ENCODE peak calls at places on chromosomes 16 and 17, in seven cellular contexts. One of them, this sample, is unnamed.

GRCh38 chr17:72734611-72735010 is 357.9 kb downstream of the SLC39A11 start:
- DNase-seq in stimulated activated naive CD4-positive, alpha-beta T cell: no peak
- DNase-seq in activated T-helper 9 cell treated with anti-CD3 and anti-CD28 coated beads, Interleukin-2, amount 50 U/mL, for 16 hours: no peak
- DNase-seq in iris pigment epithelial cell: no peak
- DNase-seq in activated CD8-positive, alpha-beta memory T cell treated with anti-CD3 and anti-CD28 coated beads for 48 hours: no peak
- DNase-seq in OCI-M1: no peak
- DNase-seq in A549: no peak
- DNase-seq in this sample: no peak

GRCh38 chr16:31357324-31358156 is 2.6 kb downstream of the ITGAX start:
- DNase-seq in stimulated activated naive CD4-positive, alpha-beta T cell: no peak
- DNase-seq in activated T-helper 9 cell treated with anti-CD3 and anti-CD28 coated beads, Interleukin-2, amount 50 U/mL, for 16 hours: no peak
- DNase-seq in iris pigment epithelial cell: no peak
- DNase-seq in activated CD8-positive, alpha-beta memory T cell treated with anti-CD3 and anti-CD28 coated beads for 48 hours: no peak
- DNase-seq in OCI-M1: no peak
- DNase-seq in A549: no peak
- DNase-seq in this sample: no peak

GRCh38 chr16:75535901-75536300 is at the start of gene CHST5:
- DNase-seq in stimulated activated naive CD4-positive, alpha-beta T cell: no peak
- DNase-seq in activated T-helper 9 cell treated with anti-CD3 and anti-CD28 coated beads, Interleukin-2, amount 50 U/mL, for 16 hours: no peak
- DNase-seq in iris pigment epithelial cell: no peak
- DNase-seq in activated CD8-positive, alpha-beta memory T cell treated with anti-CD3 and anti-CD28 coated beads for 48 hours: no peak
- DNase-seq in OCI-M1: no peak
- DNase-seq in A549: no peak
- DNase-seq in this sample: no peak

GRCh38 chr17:19650826-19651225 is 2.3 kb downstream of the ALDH3A2 start:
- DNase-seq in stimulated activated naive CD4-positive, alpha-beta T cell: no peak
- DNase-seq in activated T-helper 9 cell treated with anti-CD3 and anti-CD28 coated beads, Interleukin-2, amount 50 U/mL, for 16 hours: no peak
- DNase-seq in iris pigment epithelial cell: peak
- DNase-seq in activated CD8-positive, alpha-beta memory T cell treated with anti-CD3 and anti-CD28 coated beads for 48 hours: no peak
- DNase-seq in OCI-M1: no peak
- DNase-seq in A549: no peak
- DNase-seq in this sample: no peak

GRCh38 chr17:67218385-67218950 is 26.5 kb downstream of the HELZ start:
- DNase-seq in stimulated activated naive CD4-positive, alpha-beta T cell: no peak
- DNase-seq in activated T-helper 9 cell treated with anti-CD3 and anti-CD28 coated beads, Interleukin-2, amount 50 U/mL, for 16 hours: no peak
- DNase-seq in iris pigment epithelial cell: peak
- DNase-seq in activated CD8-positive, alpha-beta memory T cell treated with anti-CD3 and anti-CD28 coated beads for 48 hours: no peak
- DNase-seq in OCI-M1: peak
- DNase-seq in A549: no peak
- DNase-seq in this sample: no peak

GRCh38 chr17:54172654-54173316 is 350.1 kb downstream of the KIF2B start:
- DNase-seq in stimulated activated naive CD4-positive, alpha-beta T cell: no peak
- DNase-seq in activated T-helper 9 cell treated with anti-CD3 and anti-CD28 coated beads, Interleukin-2, amount 50 U/mL, for 16 hours: no peak
- DNase-seq in iris pigment epithelial cell: peak
- DNase-seq in activated CD8-positive, alpha-beta memory T cell treated with anti-CD3 and anti-CD28 coated beads for 48 hours: no peak
- DNase-seq in OCI-M1: peak
- DNase-seq in A549: peak
- DNase-seq in this sample: peak

GRCh38 chr17:48718781-48719641 is 3.3 kb downstream of the PRAC1 start:
- DNase-seq in stimulated activated naive CD4-positive, alpha-beta T cell: no peak
- DNase-seq in activated T-helper 9 cell treated with anti-CD3 and anti-CD28 coated beads, Interleukin-2, amount 50 U/mL, for 16 hours: no peak
- DNase-seq in iris pigment epithelial cell: no peak
- DNase-seq in activated CD8-positive, alpha-beta memory T cell treated with anti-CD3 and anti-CD28 coated beads for 48 hours: no peak
- DNase-seq in OCI-M1: no peak
- DNase-seq in A549: no peak
- DNase-seq in this sample: no peak

GRCh38 chr17:72397687-72398086 is 276.9 kb downstream of the SOX9 start:
- DNase-seq in stimulated activated naive CD4-positive, alpha-beta T cell: no peak
- DNase-seq in activated T-helper 9 cell treated with anti-CD3 and anti-CD28 coated beads, Interleukin-2, amount 50 U/mL, for 16 hours: no peak
- DNase-seq in iris pigment epithelial cell: peak
- DNase-seq in activated CD8-positive, alpha-beta memory T cell treated with anti-CD3 and anti-CD28 coated beads for 48 hours: no peak
- DNase-seq in OCI-M1: no peak
- DNase-seq in A549: no peak
- DNase-seq in this sample: no peak

GRCh38 chr16:71985262-71985974 is 14.8 kb downstream of the PKD1L3 start:
- DNase-seq in stimulated activated naive CD4-positive, alpha-beta T cell: no peak
- DNase-seq in activated T-helper 9 cell treated with anti-CD3 and anti-CD28 coated beads, Interleukin-2, amount 50 U/mL, for 16 hours: no peak
- DNase-seq in iris pigment epithelial cell: no peak
- DNase-seq in activated CD8-positive, alpha-beta memory T cell treated with anti-CD3 and anti-CD28 coated beads for 48 hours: no peak
- DNase-seq in OCI-M1: no peak
- DNase-seq in A549: no peak
- DNase-seq in this sample: no peak

GRCh38 chr16:10368984-10369551 is 16.8 kb upstream of the ATF7IP2 start:
- DNase-seq in stimulated activated naive CD4-positive, alpha-beta T cell: no peak
- DNase-seq in activated T-helper 9 cell treated with anti-CD3 and anti-CD28 coated beads, Interleukin-2, amount 50 U/mL, for 16 hours: no peak
- DNase-seq in iris pigment epithelial cell: peak
- DNase-seq in activated CD8-positive, alpha-beta memory T cell treated with anti-CD3 and anti-CD28 coated beads for 48 hours: no peak
- DNase-seq in OCI-M1: peak
- DNase-seq in A549: peak
- DNase-seq in this sample: peak

GRCh38 chr16:58236831-58237230 is 38.9 kb upstream of the CSNK2A2 start:
- DNase-seq in stimulated activated naive CD4-positive, alpha-beta T cell: no peak
- DNase-seq in activated T-helper 9 cell treated with anti-CD3 and anti-CD28 coated beads, Interleukin-2, amount 50 U/mL, for 16 hours: no peak
- DNase-seq in iris pigment epithelial cell: no peak
- DNase-seq in activated CD8-positive, alpha-beta memory T cell treated with anti-CD3 and anti-CD28 coated beads for 48 hours: no peak
- DNase-seq in OCI-M1: no peak
- DNase-seq in A549: no peak
- DNase-seq in this sample: no peak

GRCh38 chr17:76469076-76469990 is 1.9 kb downstream of the AANAT start:
- DNase-seq in stimulated activated naive CD4-positive, alpha-beta T cell: no peak
- DNase-seq in activated T-helper 9 cell treated with anti-CD3 and anti-CD28 coated beads, Interleukin-2, amount 50 U/mL, for 16 hours: no peak
- DNase-seq in iris pigment epithelial cell: no peak
- DNase-seq in activated CD8-positive, alpha-beta memory T cell treated with anti-CD3 and anti-CD28 coated beads for 48 hours: no peak
- DNase-seq in OCI-M1: no peak
- DNase-seq in A549: no peak
- DNase-seq in this sample: no peak

GRCh38 chr16:86086471-86086870 is 187.5 kb downstream of the IRF8 start:
- DNase-seq in stimulated activated naive CD4-positive, alpha-beta T cell: no peak
- DNase-seq in activated T-helper 9 cell treated with anti-CD3 and anti-CD28 coated beads, Interleukin-2, amount 50 U/mL, for 16 hours: no peak
- DNase-seq in iris pigment epithelial cell: no peak
- DNase-seq in activated CD8-positive, alpha-beta memory T cell treated with anti-CD3 and anti-CD28 coated beads for 48 hours: no peak
- DNase-seq in OCI-M1: no peak
- DNase-seq in A549: no peak
- DNase-seq in this sample: no peak

GRCh38 chr16:16006650-16007049 is 57.2 kb downstream of the ABCC1 start:
- DNase-seq in stimulated activated naive CD4-positive, alpha-beta T cell: no peak
- DNase-seq in activated T-helper 9 cell treated with anti-CD3 and anti-CD28 coated beads, Interleukin-2, amount 50 U/mL, for 16 hours: no peak
- DNase-seq in iris pigment epithelial cell: no peak
- DNase-seq in activated CD8-positive, alpha-beta memory T cell treated with anti-CD3 and anti-CD28 coated beads for 48 hours: no peak
- DNase-seq in OCI-M1: no peak
- DNase-seq in A549: no peak
- DNase-seq in this sample: no peak

GRCh38 chr16:73058616-73059409 is 10.9 kb upstream of the ZFHX3 start:
- DNase-seq in stimulated activated naive CD4-positive, alpha-beta T cell: no peak
- DNase-seq in activated T-helper 9 cell treated with anti-CD3 and anti-CD28 coated beads, Interleukin-2, amount 50 U/mL, for 16 hours: no peak
- DNase-seq in iris pigment epithelial cell: peak
- DNase-seq in activated CD8-positive, alpha-beta memory T cell treated with anti-CD3 and anti-CD28 coated beads for 48 hours: no peak
- DNase-seq in OCI-M1: no peak
- DNase-seq in A549: peak
- DNase-seq in this sample: peak

GRCh38 chr17:45722161-45722560 is 62.0 kb upstream of the CRHR1 start:
- DNase-seq in stimulated activated naive CD4-positive, alpha-beta T cell: no peak
- DNase-seq in activated T-helper 9 cell treated with anti-CD3 and anti-CD28 coated beads, Interleukin-2, amount 50 U/mL, for 16 hours: no peak
- DNase-seq in iris pigment epithelial cell: peak
- DNase-seq in activated CD8-positive, alpha-beta memory T cell treated with anti-CD3 and anti-CD28 coated beads for 48 hours: no peak
- DNase-seq in OCI-M1: peak
- DNase-seq in A549: peak
- DNase-seq in this sample: no peak

GRCh38 chr17:67615011-67615561 is 102.7 kb upstream of the NOL11 start:
- DNase-seq in stimulated activated naive CD4-positive, alpha-beta T cell: no peak
- DNase-seq in activated T-helper 9 cell treated with anti-CD3 and anti-CD28 coated beads, Interleukin-2, amount 50 U/mL, for 16 hours: no peak
- DNase-seq in iris pigment epithelial cell: no peak
- DNase-seq in activated CD8-positive, alpha-beta memory T cell treated with anti-CD3 and anti-CD28 coated beads for 48 hours: no peak
- DNase-seq in OCI-M1: no peak
- DNase-seq in A549: no peak
- DNase-seq in this sample: no peak

GRCh38 chr16:69930117-69930776 is 20.9 kb upstream of the CLEC18A start:
- DNase-seq in stimulated activated naive CD4-positive, alpha-beta T cell: peak
- DNase-seq in activated T-helper 9 cell treated with anti-CD3 and anti-CD28 coated beads, Interleukin-2, amount 50 U/mL, for 16 hours: no peak
- DNase-seq in iris pigment epithelial cell: peak
- DNase-seq in activated CD8-positive, alpha-beta memory T cell treated with anti-CD3 and anti-CD28 coated beads for 48 hours: no peak
- DNase-seq in OCI-M1: peak
- DNase-seq in A549: peak
- DNase-seq in this sample: peak

GRCh38 chr17:49217651-49218413 is 7.3 kb downstream of the ABI3 start:
- DNase-seq in stimulated activated naive CD4-positive, alpha-beta T cell: peak
- DNase-seq in activated T-helper 9 cell treated with anti-CD3 and anti-CD28 coated beads, Interleukin-2, amount 50 U/mL, for 16 hours: no peak
- DNase-seq in iris pigment epithelial cell: no peak
- DNase-seq in activated CD8-positive, alpha-beta memory T cell treated with anti-CD3 and anti-CD28 coated beads for 48 hours: no peak
- DNase-seq in OCI-M1: peak
- DNase-seq in A549: no peak
- DNase-seq in this sample: peak

GRCh38 chr16:52469775-52470174 is 77.2 kb downstream of the TOX3 start:
- DNase-seq in stimulated activated naive CD4-positive, alpha-beta T cell: no peak
- DNase-seq in activated T-helper 9 cell treated with anti-CD3 and anti-CD28 coated beads, Interleukin-2, amount 50 U/mL, for 16 hours: no peak
- DNase-seq in iris pigment epithelial cell: peak
- DNase-seq in activated CD8-positive, alpha-beta memory T cell treated with anti-CD3 and anti-CD28 coated beads for 48 hours: no peak
- DNase-seq in OCI-M1: no peak
- DNase-seq in A549: peak
- DNase-seq in this sample: no peak

GRCh38 chr16:87042551-87043272 is 274.5 kb downstream of the C16orf95 start:
- DNase-seq in stimulated activated naive CD4-positive, alpha-beta T cell: no peak
- DNase-seq in activated T-helper 9 cell treated with anti-CD3 and anti-CD28 coated beads, Interleukin-2, amount 50 U/mL, for 16 hours: no peak
- DNase-seq in iris pigment epithelial cell: no peak
- DNase-seq in activated CD8-positive, alpha-beta memory T cell treated with anti-CD3 and anti-CD28 coated beads for 48 hours: no peak
- DNase-seq in OCI-M1: no peak
- DNase-seq in A549: no peak
- DNase-seq in this sample: no peak

GRCh38 chr17:66858182-66859083 is 23.5 kb downstream of the CACNG5 start:
- DNase-seq in stimulated activated naive CD4-positive, alpha-beta T cell: no peak
- DNase-seq in activated T-helper 9 cell treated with anti-CD3 and anti-CD28 coated beads, Interleukin-2, amount 50 U/mL, for 16 hours: no peak
- DNase-seq in iris pigment epithelial cell: no peak
- DNase-seq in activated CD8-positive, alpha-beta memory T cell treated with anti-CD3 and anti-CD28 coated beads for 48 hours: no peak
- DNase-seq in OCI-M1: no peak
- DNase-seq in A549: no peak
- DNase-seq in this sample: no peak

GRCh38 chr17:20852541-20853370 is 190.1 kb downstream of the USP22 start:
- DNase-seq in stimulated activated naive CD4-positive, alpha-beta T cell: no peak
- DNase-seq in activated T-helper 9 cell treated with anti-CD3 and anti-CD28 coated beads, Interleukin-2, amount 50 U/mL, for 16 hours: no peak
- DNase-seq in iris pigment epithelial cell: peak
- DNase-seq in activated CD8-positive, alpha-beta memory T cell treated with anti-CD3 and anti-CD28 coated beads for 48 hours: no peak
- DNase-seq in OCI-M1: peak
- DNase-seq in A549: peak
- DNase-seq in this sample: no peak

GRCh38 chr16:76729525-76729924 is 452.3 kb downstream of the CNTNAP4 start:
- DNase-seq in stimulated activated naive CD4-positive, alpha-beta T cell: no peak
- DNase-seq in activated T-helper 9 cell treated with anti-CD3 and anti-CD28 coated beads, Interleukin-2, amount 50 U/mL, for 16 hours: no peak
- DNase-seq in iris pigment epithelial cell: peak
- DNase-seq in activated CD8-positive, alpha-beta memory T cell treated with anti-CD3 and anti-CD28 coated beads for 48 hours: no peak
- DNase-seq in OCI-M1: peak
- DNase-seq in A549: no peak
- DNase-seq in this sample: no peak

GRCh38 chr17:57751971-57752905 is 7.1 kb upstream of the CCDC182 start:
- DNase-seq in stimulated activated naive CD4-positive, alpha-beta T cell: no peak
- DNase-seq in activated T-helper 9 cell treated with anti-CD3 and anti-CD28 coated beads, Interleukin-2, amount 50 U/mL, for 16 hours: no peak
- DNase-seq in iris pigment epithelial cell: no peak
- DNase-seq in activated CD8-positive, alpha-beta memory T cell treated with anti-CD3 and anti-CD28 coated beads for 48 hours: no peak
- DNase-seq in OCI-M1: no peak
- DNase-seq in A549: no peak
- DNase-seq in this sample: no peak

GRCh38 chr17:82392209-82392920 is 20.8 kb downstream of the UTS2R start:
- DNase-seq in stimulated activated naive CD4-positive, alpha-beta T cell: no peak
- DNase-seq in activated T-helper 9 cell treated with anti-CD3 and anti-CD28 coated beads, Interleukin-2, amount 50 U/mL, for 16 hours: no peak
- DNase-seq in iris pigment epithelial cell: no peak
- DNase-seq in activated CD8-positive, alpha-beta memory T cell treated with anti-CD3 and anti-CD28 coated beads for 48 hours: no peak
- DNase-seq in OCI-M1: no peak
- DNase-seq in A549: no peak
- DNase-seq in this sample: no peak

GRCh38 chr17:78046923-78047322 is 81.6 kb downstream of the TMC6 start:
- DNase-seq in stimulated activated naive CD4-positive, alpha-beta T cell: no peak
- DNase-seq in activated T-helper 9 cell treated with anti-CD3 and anti-CD28 coated beads, Interleukin-2, amount 50 U/mL, for 16 hours: no peak
- DNase-seq in iris pigment epithelial cell: no peak
- DNase-seq in activated CD8-positive, alpha-beta memory T cell treated with anti-CD3 and anti-CD28 coated beads for 48 hours: no peak
- DNase-seq in OCI-M1: peak
- DNase-seq in A549: no peak
- DNase-seq in this sample: no peak

GRCh38 chr16:85465328-85466307 is 147.5 kb upstream of the GSE1 start:
- DNase-seq in stimulated activated naive CD4-positive, alpha-beta T cell: no peak
- DNase-seq in activated T-helper 9 cell treated with anti-CD3 and anti-CD28 coated beads, Interleukin-2, amount 50 U/mL, for 16 hours: no peak
- DNase-seq in iris pigment epithelial cell: peak
- DNase-seq in activated CD8-positive, alpha-beta memory T cell treated with anti-CD3 and anti-CD28 coated beads for 48 hours: no peak
- DNase-seq in OCI-M1: no peak
- DNase-seq in A549: no peak
- DNase-seq in this sample: no peak

GRCh38 chr17:73290399-73291259 is 21.2 kb downstream of the CDC42EP4 start:
- DNase-seq in stimulated activated naive CD4-positive, alpha-beta T cell: no peak
- DNase-seq in activated T-helper 9 cell treated with anti-CD3 and anti-CD28 coated beads, Interleukin-2, amount 50 U/mL, for 16 hours: no peak
- DNase-seq in iris pigment epithelial cell: no peak
- DNase-seq in activated CD8-positive, alpha-beta memory T cell treated with anti-CD3 and anti-CD28 coated beads for 48 hours: no peak
- DNase-seq in OCI-M1: no peak
- DNase-seq in A549: no peak
- DNase-seq in this sample: no peak

GRCh38 chr16:78862022-78862421 is 738.5 kb downstream of the MAF start:
- DNase-seq in stimulated activated naive CD4-positive, alpha-beta T cell: no peak
- DNase-seq in activated T-helper 9 cell treated with anti-CD3 and anti-CD28 coated beads, Interleukin-2, amount 50 U/mL, for 16 hours: no peak
- DNase-seq in iris pigment epithelial cell: no peak
- DNase-seq in activated CD8-positive, alpha-beta memory T cell treated with anti-CD3 and anti-CD28 coated beads for 48 hours: no peak
- DNase-seq in OCI-M1: no peak
- DNase-seq in A549: no peak
- DNase-seq in this sample: no peak

GRCh38 chr16:27870116-27870798 is 193.3 kb downstream of the GSG1L start:
- DNase-seq in stimulated activated naive CD4-positive, alpha-beta T cell: no peak
- DNase-seq in activated T-helper 9 cell treated with anti-CD3 and anti-CD28 coated beads, Interleukin-2, amount 50 U/mL, for 16 hours: no peak
- DNase-seq in iris pigment epithelial cell: no peak
- DNase-seq in activated CD8-positive, alpha-beta memory T cell treated with anti-CD3 and anti-CD28 coated beads for 48 hours: no peak
- DNase-seq in OCI-M1: no peak
- DNase-seq in A549: no peak
- DNase-seq in this sample: no peak

GRCh38 chr16:21179983-21180365 is 21.5 kb downstream of the LDAF1 start:
- DNase-seq in stimulated activated naive CD4-positive, alpha-beta T cell: no peak
- DNase-seq in activated T-helper 9 cell treated with anti-CD3 and anti-CD28 coated beads, Interleukin-2, amount 50 U/mL, for 16 hours: no peak
- DNase-seq in iris pigment epithelial cell: no peak
- DNase-seq in activated CD8-positive, alpha-beta memory T cell treated with anti-CD3 and anti-CD28 coated beads for 48 hours: no peak
- DNase-seq in OCI-M1: no peak
- DNase-seq in A549: no peak
- DNase-seq in this sample: no peak

GRCh38 chr16:11106726-11107125 is 149.3 kb downstream of the SOCS1 start:
- DNase-seq in stimulated activated naive CD4-positive, alpha-beta T cell: no peak
- DNase-seq in activated T-helper 9 cell treated with anti-CD3 and anti-CD28 coated beads, Interleukin-2, amount 50 U/mL, for 16 hours: no peak
- DNase-seq in iris pigment epithelial cell: no peak
- DNase-seq in activated CD8-positive, alpha-beta memory T cell treated with anti-CD3 and anti-CD28 coated beads for 48 hours: no peak
- DNase-seq in OCI-M1: no peak
- DNase-seq in A549: no peak
- DNase-seq in this sample: no peak

GRCh38 chr17:81722184-81723120 is 10.4 kb downstream of the SLC25A10 start:
- DNase-seq in stimulated activated naive CD4-positive, alpha-beta T cell: no peak
- DNase-seq in activated T-helper 9 cell treated with anti-CD3 and anti-CD28 coated beads, Interleukin-2, amount 50 U/mL, for 16 hours: no peak
- DNase-seq in iris pigment epithelial cell: no peak
- DNase-seq in activated CD8-positive, alpha-beta memory T cell treated with anti-CD3 and anti-CD28 coated beads for 48 hours: no peak
- DNase-seq in OCI-M1: peak
- DNase-seq in A549: no peak
- DNase-seq in this sample: no peak

GRCh38 chr16:4214215-4214621 is 27.7 kb downstream of the SRL start:
- DNase-seq in stimulated activated naive CD4-positive, alpha-beta T cell: no peak
- DNase-seq in activated T-helper 9 cell treated with anti-CD3 and anti-CD28 coated beads, Interleukin-2, amount 50 U/mL, for 16 hours: no peak
- DNase-seq in iris pigment epithelial cell: peak
- DNase-seq in activated CD8-positive, alpha-beta memory T cell treated with anti-CD3 and anti-CD28 coated beads for 48 hours: no peak
- DNase-seq in OCI-M1: no peak
- DNase-seq in A549: peak
- DNase-seq in this sample: no peak

GRCh38 chr16:71880176-71880575 is 3.8 kb downstream of the ZNF821 start:
- DNase-seq in stimulated activated naive CD4-positive, alpha-beta T cell: no peak
- DNase-seq in activated T-helper 9 cell treated with anti-CD3 and anti-CD28 coated beads, Interleukin-2, amount 50 U/mL, for 16 hours: no peak
- DNase-seq in iris pigment epithelial cell: no peak
- DNase-seq in activated CD8-positive, alpha-beta memory T cell treated with anti-CD3 and anti-CD28 coated beads for 48 hours: no peak
- DNase-seq in OCI-M1: peak
- DNase-seq in A549: no peak
- DNase-seq in this sample: peak

GRCh38 chr16:3999479-3999868 is 116.8 kb downstream of the ADCY9 start:
- DNase-seq in stimulated activated naive CD4-positive, alpha-beta T cell: no peak
- DNase-seq in activated T-helper 9 cell treated with anti-CD3 and anti-CD28 coated beads, Interleukin-2, amount 50 U/mL, for 16 hours: no peak
- DNase-seq in iris pigment epithelial cell: peak
- DNase-seq in activated CD8-positive, alpha-beta memory T cell treated with anti-CD3 and anti-CD28 coated beads for 48 hours: no peak
- DNase-seq in OCI-M1: no peak
- DNase-seq in A549: peak
- DNase-seq in this sample: no peak

GRCh38 chr17:13583996-13584700 is 17.6 kb downstream of the HS3ST3A1 start:
- DNase-seq in stimulated activated naive CD4-positive, alpha-beta T cell: no peak
- DNase-seq in activated T-helper 9 cell treated with anti-CD3 and anti-CD28 coated beads, Interleukin-2, amount 50 U/mL, for 16 hours: no peak
- DNase-seq in iris pigment epithelial cell: no peak
- DNase-seq in activated CD8-positive, alpha-beta memory T cell treated with anti-CD3 and anti-CD28 coated beads for 48 hours: no peak
- DNase-seq in OCI-M1: no peak
- DNase-seq in A549: no peak
- DNase-seq in this sample: no peak

This sample was measured in NAMALWA.